ENCODE peak calls at places on chromosomes 13 and 19, in six cellular contexts. One of them, this sample, is unnamed. For H3K4me1, the result is how much of the 10 kb centered on the place peaks cover.

GRCh38 chr19:4660181-4660791 is 9.9 kb downstream of the MYDGF start:
- DNase-seq in fibroblast of lung: no peak
- DNase-seq in HepG2: peak
- DNase-seq in neural progenitor cell: peak
- DNase-seq in astrocyte: no peak
- DNase-seq in PC-3: peak
- DNase-seq in this sample: peak

GRCh38 chr13:72458701-72459100 is 268.7 kb downstream of the MZT1 start:
- DNase-seq in HepG2: no peak
- DNase-seq in PC-3: peak
- DNase-seq in neural progenitor cell: peak
- DNase-seq in fibroblast of lung: peak
- DNase-seq in astrocyte: peak
- DNase-seq in this sample: peak

GRCh38 chr19:46878613-46879375 is 18.0 kb downstream of the ARHGAP35 start:
- DNase-seq in neural progenitor cell: no peak
- DNase-seq in HepG2: no peak
- DNase-seq in PC-3: peak
- DNase-seq in astrocyte: peak
- DNase-seq in fibroblast of lung: peak
- DNase-seq in this sample: no peak

GRCh38 chr19:29303035-29303706 is 90.2 kb upstream of the UQCRFS1 start:
- DNase-seq in HepG2: no peak
- DNase-seq in PC-3: no peak
- DNase-seq in fibroblast of lung: no peak
- DNase-seq in neural progenitor cell: no peak
- DNase-seq in astrocyte: no peak
- DNase-seq in this sample: no peak

GRCh38 chr13:56198350-56198749 is 942.4 kb upstream of the PRR20A start:
- DNase-seq in astrocyte: no peak
- DNase-seq in fibroblast of lung: no peak
- DNase-seq in neural progenitor cell: no peak
- DNase-seq in PC-3: no peak
- DNase-seq in HepG2: no peak
- DNase-seq in this sample: no peak

GRCh38 chr19:45376045-45376724 is 5.8 kb upstream of the ERCC2 start:
- DNase-seq in neural progenitor cell: peak
- DNase-seq in fibroblast of lung: peak
- DNase-seq in astrocyte: peak
- DNase-seq in PC-3: peak
- DNase-seq in HepG2: peak
- DNase-seq in this sample: peak

GRCh38 chr13:101018720-101019119 is 344.1 kb upstream of the TMTC4 start:
- DNase-seq in neural progenitor cell: no peak
- DNase-seq in HepG2: no peak
- DNase-seq in fibroblast of lung: peak
- DNase-seq in PC-3: peak
- DNase-seq in astrocyte: peak
- DNase-seq in this sample: no peak

GRCh38 chr19:42281175-42282035 is 12.4 kb downstream of the CIC start:
- DNase-seq in neural progenitor cell: peak
- DNase-seq in PC-3: no peak
- DNase-seq in HepG2: peak
- DNase-seq in astrocyte: peak
- DNase-seq in fibroblast of lung: peak
- DNase-seq in this sample: no peak

GRCh38 chr19:37056776-37057175 is 21.5 kb upstream of the ZNF420 start:
- DNase-seq in fibroblast of lung: no peak
- DNase-seq in HepG2: no peak
- DNase-seq in astrocyte: no peak
- DNase-seq in neural progenitor cell: no peak
- DNase-seq in PC-3: no peak
- DNase-seq in this sample: no peak

GRCh38 chr13:33109319-33109718 is 93.1 kb downstream of the KL start:
- DNase-seq in astrocyte: no peak
- DNase-seq in HepG2: no peak
- DNase-seq in PC-3: no peak
- DNase-seq in fibroblast of lung: peak
- DNase-seq in neural progenitor cell: no peak
- DNase-seq in this sample: no peak

GRCh38 chr13:39913928-39914327 is 258.5 kb downstream of the COG6 start:
- DNase-seq in PC-3: no peak
- DNase-seq in astrocyte: no peak
- DNase-seq in neural progenitor cell: no peak
- DNase-seq in HepG2: no peak
- DNase-seq in fibroblast of lung: peak
- DNase-seq in this sample: no peak

GRCh38 chr13:52406629-52407028 is 657 bp upstream of the THSD1 start:
- DNase-seq in fibroblast of lung: no peak
- DNase-seq in astrocyte: no peak
- DNase-seq in PC-3: no peak
- DNase-seq in neural progenitor cell: no peak
- DNase-seq in HepG2: no peak
- DNase-seq in this sample: no peak

GRCh38 chr13:52411629-52412028 is 5.7 kb upstream of the THSD1 start:
- DNase-seq in neural progenitor cell: no peak
- DNase-seq in PC-3: peak
- DNase-seq in astrocyte: peak
- DNase-seq in fibroblast of lung: peak
- DNase-seq in HepG2: no peak
- DNase-seq in this sample: no peak

GRCh38 chr13:52405369-52405766 is 604 bp downstream of the THSD1 start:
- DNase-seq in neural progenitor cell: peak
- DNase-seq in fibroblast of lung: no peak
- DNase-seq in HepG2: no peak
- DNase-seq in PC-3: no peak
- DNase-seq in astrocyte: no peak
- DNase-seq in this sample: no peak

DNA sequence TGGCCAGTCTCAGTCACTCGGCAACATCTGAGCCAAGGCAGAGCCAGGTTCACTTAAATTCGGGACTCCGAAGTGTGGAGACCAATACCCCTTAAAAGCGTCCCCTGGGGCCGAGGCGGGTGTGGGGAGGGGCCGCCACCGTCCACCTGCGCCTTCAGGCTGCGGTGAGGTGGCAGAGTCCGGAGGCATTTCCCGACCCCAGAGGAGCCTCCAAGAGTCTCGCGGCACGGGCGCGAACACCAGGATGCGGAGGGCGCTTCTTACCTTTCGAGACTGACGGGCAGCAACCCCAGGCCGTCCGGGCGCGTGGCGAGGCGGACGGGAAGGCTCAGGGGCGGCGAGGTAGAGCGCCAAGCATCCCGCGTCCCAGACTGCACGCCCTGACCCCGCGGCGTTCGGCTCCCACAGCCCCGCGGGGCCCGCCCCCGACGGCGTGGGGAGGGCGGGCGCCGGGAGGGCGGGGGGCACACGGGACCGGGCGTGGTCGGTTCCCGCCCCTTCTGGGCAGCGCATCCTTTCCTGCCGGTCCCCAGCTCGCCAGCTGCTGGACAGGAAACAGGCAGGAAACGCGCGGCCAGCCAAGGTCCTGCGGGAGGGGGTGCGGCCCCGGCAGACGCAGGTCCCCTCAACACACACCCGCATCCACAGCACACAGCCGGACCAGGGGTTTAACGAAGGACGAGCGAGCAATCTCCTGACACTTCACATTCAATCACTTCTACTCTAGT is at the start of gene THSD1:
- DNase-seq in PC-3: peak
- DNase-seq in HepG2: no peak
- DNase-seq in neural progenitor cell: peak
- DNase-seq in astrocyte: peak
- DNase-seq in fibroblast of lung: peak
- DNase-seq in this sample: no peak
- TF ChIP-seq EZH2 in PC-3: no peak
- TF ChIP-seq EZH2 in HepG2: no peak
- TF ChIP-seq EZH2 in neural progenitor cell: peak
- TF ChIP-seq EZH2 in astrocyte: no peak
- TF ChIP-seq EZH2 in fibroblast of lung: no peak
- TF ChIP-seq EZH2 in this sample: no peak

DNA sequence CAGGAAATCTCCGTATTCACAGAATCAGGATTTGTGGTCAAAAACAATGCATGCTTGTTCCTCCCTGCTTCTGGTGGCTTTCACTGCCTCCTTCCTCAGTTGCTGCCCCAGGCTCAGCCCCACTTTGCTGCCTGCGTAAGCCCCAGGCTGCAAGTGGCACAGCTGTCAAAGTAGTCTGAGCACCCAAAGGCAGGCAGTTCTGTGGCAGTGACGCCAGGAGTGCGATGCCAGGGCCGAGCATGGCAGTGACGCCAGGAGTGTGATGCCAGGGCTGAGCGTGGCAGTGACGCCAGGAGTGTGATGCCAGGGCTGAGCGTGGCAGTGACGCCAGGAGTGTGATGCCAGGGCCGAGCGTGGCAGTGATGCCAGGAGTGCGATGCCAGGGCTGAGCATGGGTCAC is 77.3 kb upstream of the GPR183 start:
- DNase-seq in PC-3: no peak
- DNase-seq in fibroblast of lung: no peak
- DNase-seq in neural progenitor cell: no peak
- DNase-seq in astrocyte: no peak
- DNase-seq in HepG2: no peak
- DNase-seq in this sample: no peak
- H3K4me1 ChIP-seq in PC-3: under half
- H3K4me1 ChIP-seq in fibroblast of lung: under half
- H3K4me1 ChIP-seq in neural progenitor cell: under half
- H3K4me1 ChIP-seq in astrocyte: under half
- H3K4me1 ChIP-seq in HepG2: under half
- H3K4me1 ChIP-seq in this sample: under half

GRCh38 chr19:53909471-53910169 is 542 bp downstream of the CACNG7 start:
- DNase-seq in neural progenitor cell: peak
- DNase-seq in HepG2: no peak
- DNase-seq in fibroblast of lung: no peak
- DNase-seq in astrocyte: no peak
- DNase-seq in PC-3: no peak
- DNase-seq in this sample: no peak

GRCh38 chr19:53907690-53908089 is 1.4 kb upstream of the CACNG7 start:
- DNase-seq in fibroblast of lung: no peak
- DNase-seq in PC-3: no peak
- DNase-seq in astrocyte: no peak
- DNase-seq in neural progenitor cell: no peak
- DNase-seq in HepG2: no peak
- DNase-seq in this sample: no peak

GRCh38 chr19:53908106-53908932 is 759 bp upstream of the CACNG7 start:
- DNase-seq in neural progenitor cell: peak
- DNase-seq in fibroblast of lung: peak
- DNase-seq in PC-3: peak
- DNase-seq in HepG2: no peak
- DNase-seq in astrocyte: peak
- DNase-seq in this sample: no peak

GRCh38 chr19:53908933-53909415 is at the start of gene CACNG7:
- DNase-seq in neural progenitor cell: peak
- DNase-seq in fibroblast of lung: no peak
- DNase-seq in PC-3: no peak
- DNase-seq in HepG2: no peak
- DNase-seq in astrocyte: no peak
- DNase-seq in this sample: no peak

GRCh38 chr19:53910170-53910518 is 1.1 kb downstream of the CACNG7 start:
- DNase-seq in astrocyte: no peak
- DNase-seq in HepG2: no peak
- DNase-seq in neural progenitor cell: peak
- DNase-seq in PC-3: no peak
- DNase-seq in fibroblast of lung: no peak
- DNase-seq in this sample: no peak
- TF ChIP-seq EZH2 in astrocyte: peak
- TF ChIP-seq EZH2 in HepG2: no peak
- TF ChIP-seq EZH2 in neural progenitor cell: no peak
- TF ChIP-seq EZH2 in PC-3: no peak
- TF ChIP-seq EZH2 in fibroblast of lung: no peak
- TF ChIP-seq EZH2 in this sample: no peak

GRCh38 chr19:17079710-17080440 is 4.3 kb downstream of the MYO9B start:
- DNase-seq in HepG2: peak
- DNase-seq in PC-3: peak
- DNase-seq in fibroblast of lung: peak
- DNase-seq in neural progenitor cell: peak
- DNase-seq in astrocyte: peak
- DNase-seq in this sample: peak
- H3K4me1 ChIP-seq in HepG2: under half
- H3K4me1 ChIP-seq in PC-3: under half
- H3K4me1 ChIP-seq in fibroblast of lung: under half
- H3K4me1 ChIP-seq in neural progenitor cell: under half
- H3K4me1 ChIP-seq in astrocyte: under half
- H3K4me1 ChIP-seq in this sample: under half

This sample was measured in PC-9.